ENCODE peak calls at places on chromosomes 12 and 14, in four cellular contexts. X is K562, D is HepG2, B is GM12878. U is an unnamed sample.

GRCh38 chr14:94385553-94386057 is 2.8 kb downstream of the SERPINA1 start:
- DNase-seq in D (no peak), X (no peak), B (no peak), U (no peak)

GRCh38 chr14:89534896-89535615 is 118.0 kb upstream of the FOXN3 start:
- DNase-seq in B (no peak), D (no peak), X (no peak), U (no peak)

GRCh38 chr14:77980475-77981321 is 180.8 kb downstream of the ADCK1 start:
- DNase-seq in D (no peak), B (no peak), X (no peak), U (no peak)

GRCh38 chr12:66055837-66056319 is 74.7 kb downstream of the LLPH start:
- DNase-seq in X (no peak), B (peak; percentile 76), D (peak; percentile 50), U (no peak)

GRCh38 chr14:76883437-76883836 is 57.2 kb downstream of the LRRC74A start:
- DNase-seq in B (no peak), D (no peak), X (no peak), U (no peak)

GRCh38 chr12:4809013-4809448 is 88.8 kb downstream of the GALNT8 start:
- DNase-seq in X (no peak), B (no peak), D (no peak), U (peak; percentile 49)

GRCh38 chr12:111775205-111776193 is 8.8 kb downstream of the ALDH2 start:
- DNase-seq in X (peak; percentile 69), D (peak; percentile 80), B (peak; percentile 70), U (no peak)

GRCh38 chr14:99389171-99389826 is 91.4 kb downstream of the SETD3 start:
- DNase-seq in B (no peak), X (peak; percentile 68), D (peak; percentile 21), U (peak; percentile 76)

GRCh38 chr12:8636581-8636980 is 23.9 kb upstream of the AICDA start:
- DNase-seq in B (no peak), D (no peak), X (no peak), U (no peak)

GRCh38 chr14:73244541-73244940 is 7.2 kb downstream of the PAPLN start:
- DNase-seq in B (no peak), D (no peak), X (no peak), U (no peak)

GRCh38 chr14:67207810-67208209 is 18.6 kb downstream of the GARIN2 start:
- DNase-seq in D (no peak), X (no peak), B (no peak), U (no peak)

GRCh38 chr12:116687888-116688287 is 50.0 kb downstream of the SPRING1 start:
- DNase-seq in B (no peak), X (peak; percentile 67), D (peak; percentile 44), U (peak; percentile 73)

GRCh38 chr14:93318927-93319326 is 13.9 kb downstream of the BTBD7 start:
- DNase-seq in B (no peak), X (no peak), D (no peak), U (no peak)

GRCh38 chr12:43349863-43350262 is 202.1 kb downstream of the ADAMTS20 start:
- DNase-seq in X (no peak), B (no peak), D (no peak), U (no peak)

GRCh38 chr14:77641534-77642341 is 25.3 kb upstream of the SPTLC2 start:
- DNase-seq in D (no peak), X (no peak), B (peak; percentile 16), U (no peak)

GRCh38 chr12:45446013-45446412 is 230.1 kb downstream of the ANO6 start:
- DNase-seq in X (no peak), D (no peak), B (no peak), U (no peak)

GRCh38 chr14:51564986-51565604 is 86.6 kb upstream of the FRMD6 start:
- DNase-seq in B (no peak), D (no peak), X (no peak), U (no peak)

GRCh38 chr14:105366386-105367074 is 31.8 kb upstream of the TEX22 start:
- DNase-seq in X (no peak), B (no peak), D (no peak), U (no peak)

GRCh38 chr12:92729773-92730305 is 27.1 kb downstream of the PLEKHG7 start:
- DNase-seq in X (no peak), D (no peak), B (no peak), U (no peak)

GRCh38 chr12:9928607-9929006 is 3.6 kb downstream of the CLEC2A start:
- DNase-seq in X (no peak), B (no peak), D (no peak), U (no peak)

GRCh38 chr12:116053479-116054195 is 223.9 kb downstream of the MED13L start:
- DNase-seq in B (no peak), D (peak; percentile 71), X (no peak), U (no peak)

GRCh38 chr14:21168055-21168454 is 12.2 kb upstream of the OR5AU1 start:
- DNase-seq in D (no peak), B (no peak), X (no peak), U (no peak)

GRCh38 chr14:73344304-73344703 is 107.0 kb downstream of the PAPLN start:
- DNase-seq in X (no peak), B (no peak), D (no peak), U (no peak)

GRCh38 chr12:25723286-25723685 is 170.2 kb upstream of the LMNTD1 start:
- DNase-seq in B (no peak), X (no peak), D (no peak), U (no peak)

GRCh38 chr12:116718578-116719454 is 19.1 kb downstream of the SPRING1 start:
- DNase-seq in D (no peak), X (no peak), B (no peak), U (no peak)

GRCh38 chr12:102197789-102198188 is at the start of gene PMCH:
- DNase-seq in B (peak; percentile 24), D (no peak), X (no peak), U (no peak)

GRCh38 chr14:96589577-96589976 is 87.4 kb downstream of the PAPOLA start:
- DNase-seq in D (no peak), B (no peak), X (no peak), U (no peak)

GRCh38 chr12:14514154-14514842 is 53.4 kb downstream of the PLBD1 start:
- DNase-seq in X (no peak), B (no peak), D (peak; percentile 5), U (peak; percentile 14)

GRCh38 chr12:28507867-28508266 is 317.6 kb downstream of the CCDC91 start:
- DNase-seq in D (no peak), B (no peak), X (no peak), U (no peak)

GRCh38 chr12:59322473-59322872 is 273.4 kb upstream of the SLC16A7 start:
- DNase-seq in B (no peak), D (no peak), X (no peak), U (no peak)

GRCh38 chr14:88269816-88270416 is 53.2 kb downstream of the KCNK10 start:
- DNase-seq in D (no peak), B (no peak), X (no peak), U (no peak)

GRCh38 chr12:96225003-96225855 is 31.1 kb downstream of the ELK3 start:
- DNase-seq in D (no peak), B (no peak), X (no peak), U (no peak)

GRCh38 chr12:54135621-54136027 is 53.2 kb downstream of the SMUG1 start:
- DNase-seq in D (peak; percentile 88), X (no peak), B (no peak), U (no peak)

GRCh38 chr14:49553106-49553505 is 33.1 kb downstream of the RPS29 start:
- DNase-seq in D (no peak), B (no peak), X (no peak), U (no peak)
- TF ChIP-seq TARDBP in D (no peak), B (no peak), X (no peak), U (no peak)

GRCh38 chr14:22537436-22538310 is 51.4 kb downstream of the DAD1 start:
- DNase-seq in D (no peak), B (no peak), X (no peak), U (no peak)

GRCh38 chr14:22535126-22535525 is 53.9 kb downstream of the DAD1 start:
- DNase-seq in D (no peak), X (no peak), B (no peak), U (no peak)

GRCh38 chr14:22535916-22536315 is 53.1 kb downstream of the DAD1 start:
- DNase-seq in B (no peak), D (no peak), X (no peak), U (no peak)

GRCh38 chr14:22538671-22539228 is 50.3 kb downstream of the DAD1 start:
- DNase-seq in X (no peak), D (no peak), B (no peak), U (no peak)

DNA sequence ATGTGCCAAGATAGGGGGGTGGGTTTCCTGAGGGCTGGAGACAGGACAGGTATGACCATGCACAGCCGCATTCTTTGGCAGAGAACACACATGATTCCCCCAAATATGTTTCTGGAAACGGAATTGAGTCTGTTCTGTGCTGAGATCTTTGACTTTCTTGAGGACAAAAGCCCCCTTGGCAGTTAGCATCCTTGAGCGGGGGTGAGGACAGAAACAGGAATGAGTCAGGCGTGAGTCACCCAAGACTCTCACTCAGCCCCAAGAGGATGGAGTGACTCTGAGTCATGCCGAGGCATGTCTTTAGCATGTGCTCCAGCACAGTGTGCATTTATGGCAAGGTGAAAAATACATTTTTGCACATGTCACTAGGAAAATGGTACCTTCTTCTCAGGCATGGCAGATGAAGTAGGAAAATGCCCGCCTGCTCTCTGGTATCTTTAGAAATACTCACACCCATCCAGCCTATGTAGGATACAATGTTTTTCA is 52.1 kb downstream of the DAD1 start:
- DNase-seq in X (peak; percentile 77), B (peak; percentile 94), D (no peak), U (peak; percentile 28)
- TF ChIP-seq TARDBP in X (no peak), B (peak; percentile 78), D (no peak), U (no peak)

GRCh38 chr14:30177776-30178175 is 250.1 kb upstream of the PRKD1 start:
- DNase-seq in D (no peak), X (no peak), B (no peak), U (no peak)
- TF ChIP-seq TARDBP in D (no peak), X (no peak), B (no peak), U (no peak)

DNA sequence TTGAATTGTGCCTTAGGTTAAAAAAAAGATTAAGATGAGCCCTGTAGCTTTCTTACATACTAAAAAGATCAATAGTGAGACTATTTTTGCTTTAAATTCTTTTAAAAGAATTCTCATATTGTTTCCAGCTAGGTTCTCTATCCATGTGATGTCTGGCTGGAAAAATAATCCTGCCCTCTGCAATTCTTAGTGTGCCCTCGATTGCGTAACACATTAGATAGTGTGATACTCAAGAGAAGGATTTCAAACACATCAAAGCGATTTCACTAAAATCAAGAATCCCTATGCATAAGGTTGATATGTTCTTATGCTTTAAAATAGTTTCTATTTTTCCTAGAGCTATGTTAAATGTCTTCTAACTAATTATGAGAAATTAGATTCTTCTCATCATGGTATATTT is 127.3 kb upstream of the PLEKHA5 start:
- DNase-seq in X (no peak), D (no peak), B (no peak), U (no peak)
- TF ChIP-seq TARDBP in X (no peak), D (no peak), B (no peak), U (no peak)

GRCh38 chr12:109291531-109292341 is 17.3 kb downstream of the FOXN4 start:
- DNase-seq in D (no peak), X (no peak), B (no peak), U (no peak)

GRCh38 chr12:109288571-109288970 is 20.5 kb downstream of the FOXN4 start:
- DNase-seq in D (no peak), B (no peak), X (no peak), U (no peak)

GRCh38 chr12:109289004-109289403 is 20.1 kb downstream of the FOXN4 start:
- DNase-seq in D (no peak), X (no peak), B (no peak), U (no peak)

GRCh38 chr12:109291117-109291516 is 18.0 kb downstream of the FOXN4 start:
- DNase-seq in X (no peak), D (no peak), B (no peak), U (no peak)

GRCh38 chr12:109290061-109290460 is 19.0 kb downstream of the FOXN4 start:
- DNase-seq in D (no peak), B (no peak), X (no peak), U (no peak)
- TF ChIP-seq TARDBP in D (no peak), B (no peak), X (no peak), U (no peak)